ENCODE peak calls at places on chromosomes 13 and 19, in seven cellular contexts. T is hepatic stellate cell; D is stimulated activated CD4-positive, alpha-beta T cell treated with anti-CD3 and anti-CD28 coated beads, Interleukin-4, amount 100 ng/mL, for 48 hours; W is SHP77; U is central memory CD4-positive, alpha-beta T cell; J is M059J; Z is Daoy. Q is an unnamed sample.

GRCh38 chr19:6970478-6970877 is 50.8 kb downstream of the MBD3L2B start:
- DNase-seq in W (peak), D (no peak), J (no peak), Z (peak), U (no peak), T (no peak), Q (no peak)

GRCh38 chr19:16949496-16950023 is 60.8 kb downstream of the F2RL3 start:
- DNase-seq in Z (no peak), D (no peak), W (no peak), U (no peak), J (no peak), T (no peak), Q (no peak)

GRCh38 chr19:999379-999719 is 870 bp upstream of the GRIN3B start:
- DNase-seq in Z (no peak), U (no peak), J (no peak), W (no peak), D (no peak), T (no peak), Q (no peak)

GRCh38 chr19:38319421-38320258 is at the start of gene KCNK6:
- DNase-seq in Z (peak), T (peak), J (peak), U (peak), D (peak), W (no peak), Q (no peak)

GRCh38 chr19:2061936-2062729 is 11.1 kb upstream of the MKNK2 start:
- DNase-seq in D (no peak), T (no peak), U (no peak), J (no peak), W (no peak), Z (no peak), Q (no peak)

GRCh38 chr13:79258489-79258888 is 147.6 kb downstream of the RBM26 start:
- DNase-seq in Z (no peak), T (no peak), W (no peak), J (no peak), U (no peak), D (no peak), Q (no peak)

GRCh38 chr19:2260341-2260751 is 4.1 kb upstream of the JSRP1 start:
- DNase-seq in D (no peak), U (no peak), Z (no peak), J (peak), W (no peak), T (no peak), Q (no peak)

GRCh38 chr19:18109731-18110671 is 12.4 kb downstream of the MAST3 start:
- DNase-seq in J (no peak), D (no peak), Z (peak), T (peak), U (no peak), W (no peak), Q (peak)